ENCODE peak calls at places on chromosomes 13 and 19, in seven cellular contexts. P is gastrocnemius medialis, M is foreskin keratinocyte, O is fibroblast of lung, I is A673, Q is HepG2, G is neural progenitor cell. B is an unnamed sample. For H3K27me3, the result is how much of the 10 kb centered on the place peaks cover.

GRCh38 chr19:29173896-29174295 is 39.1 kb downstream of the UQCRFS1 start:
- DNase-seq in P (no peak), M (no peak), O (no peak), I (no peak), Q (no peak), G (no peak), B (no peak)

GRCh38 chr19:46852830-46853229 is 2.2 kb upstream of the AP2S1 start:
- DNase-seq in P (no peak), M (no peak), O (no peak), I (no peak), Q (no peak), G (no peak), B (no peak)

GRCh38 chr19:4441994-4442845 is 15.4 kb downstream of the UBXN6 start:
- DNase-seq in P (no peak), M (no peak), O (no peak), I (no peak), Q (no peak), G (no peak), B (no peak)

GRCh38 chr13:75870397-75870801 is 234.3 kb downstream of the LMO7 start:
- DNase-seq in P (no peak), M (no peak), O (peak), I (peak), Q (no peak), G (peak), B (no peak)

GRCh38 chr19:5178841-5179625 is 161.6 kb downstream of the PTPRS start:
- DNase-seq in P (no peak), M (no peak), O (no peak), I (no peak), Q (no peak), G (no peak), B (peak)

GRCh38 chr19:13981021-13981420 is 25.1 kb downstream of the RFX1 start:
- DNase-seq in P (no peak), M (no peak), O (no peak), I (no peak), Q (no peak), G (no peak), B (no peak)

GRCh38 chr13:113553541-113554332 is 30.8 kb upstream of the TFDP1 start:
- DNase-seq in P (no peak), M (no peak), O (no peak), I (no peak), Q (no peak), G (no peak), B (no peak)

GRCh38 chr13:101739382-101740178 is 287.1 kb downstream of the ITGBL1 start:
- DNase-seq in P (no peak), M (no peak), O (no peak), I (no peak), Q (peak), G (no peak), B (no peak)

GRCh38 chr19:8340341-8341096 is 2.5 kb downstream of the KANK3 start:
- DNase-seq in P (peak), M (no peak), O (peak), I (no peak), Q (no peak), G (peak), B (no peak)

GRCh38 chr13:113653264-113654174 is 4.5 kb downstream of the ATP4B start:
- DNase-seq in P (no peak), M (peak), O (no peak), I (peak), Q (no peak), G (no peak), B (peak)

GRCh38 chr19:2033115-2033824 is 17.8 kb upstream of the BTBD2 start:
- DNase-seq in P (no peak), M (no peak), O (no peak), I (no peak), Q (no peak), G (no peak), B (no peak)

GRCh38 chr13:109509154-109509905 is 277.1 kb downstream of the IRS2 start:
- DNase-seq in P (no peak), M (peak), O (peak), I (no peak), Q (no peak), G (no peak), B (no peak)

GRCh38 chr13:51912511-51913225 is 50.9 kb downstream of the CCDC70 start:
- DNase-seq in P (no peak), M (no peak), O (no peak), I (no peak), Q (no peak), G (no peak), B (no peak)

GRCh38 chr19:2798733-2799132 is 13.4 kb downstream of the THOP1 start:
- DNase-seq in P (no peak), M (no peak), O (no peak), I (no peak), Q (no peak), G (no peak), B (no peak)

GRCh38 chr19:30667227-30667626 is 295.0 kb downstream of the ZNF536 start:
- DNase-seq in P (no peak), M (no peak), O (no peak), I (no peak), Q (no peak), G (no peak), B (no peak)

GRCh38 chr13:28817204-28817603 is 2.9 kb upstream of the MTUS2 start:
- DNase-seq in P (no peak), M (no peak), O (no peak), I (no peak), Q (peak), G (peak), B (no peak)

GRCh38 chr19:38386968-38387549 is 775 bp downstream of the GGN start:
- DNase-seq in P (peak), M (no peak), O (peak), I (no peak), Q (no peak), G (no peak), B (no peak)

GRCh38 chr13:98834254-98834960 is 81.9 kb upstream of the SLC15A1 start:
- DNase-seq in P (no peak), M (peak), O (no peak), I (no peak), Q (no peak), G (peak), B (no peak)

GRCh38 chr13:91358384-91358776 is 10.9 kb downstream of the MIR17HG start:
- DNase-seq in P (no peak), M (no peak), O (no peak), I (no peak), Q (no peak), G (no peak), B (no peak)

GRCh38 chr19:8321760-8322637 is 703 bp downstream of the RPS28 start:
- DNase-seq in P (no peak), M (no peak), O (no peak), I (no peak), Q (no peak), G (no peak), B (no peak)

GRCh38 chr13:99974296-99974938 is 2.9 kb upstream of the ZIC5 start:
- DNase-seq in P (no peak), M (no peak), O (no peak), I (no peak), Q (no peak), G (peak), B (no peak)

GRCh38 chr19:55082023-55082851 is 6.6 kb downstream of the EPS8L1 start:
- DNase-seq in P (no peak), M (no peak), O (peak), I (peak), Q (no peak), G (peak), B (no peak)

GRCh38 chr13:111460548-111461444 is 140.4 kb downstream of the TEX29 start:
- DNase-seq in P (no peak), M (peak), O (peak), I (peak), Q (peak), G (peak), B (peak)

GRCh38 chr19:15544970-15545369 is 36.6 kb downstream of the CYP4F22 start:
- DNase-seq in P (no peak), M (no peak), O (no peak), I (no peak), Q (no peak), G (no peak), B (no peak)

GRCh38 chr13:48595330-48596127 is 58.2 kb upstream of the CYSLTR2 start:
- DNase-seq in P (no peak), M (peak), O (peak), I (peak), Q (peak), G (peak), B (peak)

GRCh38 chr19:51101171-51101865 is 6.9 kb downstream of the CTU1 start:
- DNase-seq in P (no peak), M (no peak), O (no peak), I (no peak), Q (no peak), G (no peak), B (no peak)

GRCh38 chr19:10568826-10569651 is at the start of gene CDKN2D:
- DNase-seq in P (peak), M (peak), O (peak), I (peak), Q (peak), G (peak), B (peak)
- H3K27me3 ChIP-seq in P (under half), M (under half), O (under half), I (under half), Q (under half), G (under half), B (under half)

GRCh38 chr19:27972291-27973040 is 1240.5 kb downstream of the UQCRFS1 start:
- DNase-seq in P (no peak), M (peak), O (no peak), I (peak), Q (no peak), G (no peak), B (no peak)

GRCh38 chr19:27971869-27972268 is 1241.1 kb downstream of the UQCRFS1 start:
- DNase-seq in P (no peak), M (no peak), O (no peak), I (no peak), Q (no peak), G (no peak), B (no peak)

GRCh38 chr19:27971071-27971470 is 1241.9 kb downstream of the UQCRFS1 start:
- DNase-seq in P (no peak), M (peak), O (no peak), I (peak), Q (no peak), G (peak), B (no peak)

GRCh38 chr19:27975419-27976005 is 1237.4 kb downstream of the UQCRFS1 start:
- DNase-seq in P (no peak), M (no peak), O (no peak), I (no peak), Q (no peak), G (no peak), B (no peak)

DNA sequence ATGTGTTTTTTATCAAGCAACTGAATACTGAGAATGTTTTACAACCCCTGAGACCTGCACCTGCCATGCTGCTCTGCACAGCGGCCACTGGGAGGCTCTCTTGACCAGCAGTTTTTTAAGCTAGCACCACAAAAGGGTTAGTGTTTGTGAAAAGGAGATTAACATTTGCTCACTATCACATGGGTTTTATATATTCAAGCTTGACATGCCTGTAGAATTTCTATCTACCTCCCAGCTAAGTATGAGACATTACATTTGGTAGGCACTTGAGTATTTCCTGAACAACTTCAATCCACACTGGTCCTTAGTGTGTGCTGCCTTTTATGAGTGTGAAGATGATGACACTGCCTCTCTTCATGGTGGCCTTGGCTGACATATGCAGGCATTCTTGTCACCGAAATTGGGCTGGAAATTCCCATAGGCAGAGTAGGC is 1238.9 kb downstream of the UQCRFS1 start:
- DNase-seq in P (no peak), M (no peak), O (no peak), I (peak), Q (peak), G (peak), B (peak)
- TF ChIP-seq CTCF in P (no peak), M (peak), O (no peak), I (peak), Q (peak), G (peak), B (peak)

DNA sequence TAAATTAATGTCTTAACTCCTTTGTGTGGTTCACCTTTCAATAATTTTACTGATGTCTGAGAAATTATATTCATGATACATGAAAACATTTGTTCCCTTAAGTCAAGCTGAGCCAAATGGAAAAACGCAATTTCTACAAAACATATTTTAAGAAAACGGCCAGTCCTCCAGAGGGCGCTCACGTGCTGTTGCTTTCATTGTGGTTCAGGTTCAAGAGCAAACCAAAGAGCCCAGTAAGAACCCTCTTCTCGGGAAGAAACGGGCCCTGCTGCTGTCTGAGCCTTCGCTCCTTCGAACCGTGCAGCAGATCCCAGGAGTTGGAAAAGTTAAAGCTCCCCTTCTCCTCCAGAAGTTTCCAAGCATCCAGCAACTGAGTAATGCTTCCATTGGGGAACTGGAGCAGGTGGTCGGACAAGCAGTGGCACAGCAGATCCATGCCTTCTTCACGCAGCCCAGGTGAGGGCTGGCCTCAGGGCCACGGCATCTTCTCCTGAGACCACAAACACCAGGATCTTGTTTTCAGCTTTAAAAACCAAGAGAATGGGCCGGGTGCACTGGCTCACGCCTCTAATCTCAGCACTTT is 4.3 kb downstream of the FAAP24 start:
- DNase-seq in P (no peak), M (peak), O (peak), I (peak), Q (peak), G (peak), B (peak)
- H3K27ac ChIP-seq in P (no peak), M (no peak), O (no peak), I (no peak), Q (no peak), G (no peak), B (no peak)

GRCh38 chr13:97224544-97225324 is 2.6 kb downstream of the MBNL2 start:
- DNase-seq in P (no peak), M (peak), O (peak), I (no peak), Q (peak), G (no peak), B (no peak)
- H3K27me3 ChIP-seq in P (under half), M (under half), O (under half), I (under half), Q (under half), G (half or more), B (under half)

DNA sequence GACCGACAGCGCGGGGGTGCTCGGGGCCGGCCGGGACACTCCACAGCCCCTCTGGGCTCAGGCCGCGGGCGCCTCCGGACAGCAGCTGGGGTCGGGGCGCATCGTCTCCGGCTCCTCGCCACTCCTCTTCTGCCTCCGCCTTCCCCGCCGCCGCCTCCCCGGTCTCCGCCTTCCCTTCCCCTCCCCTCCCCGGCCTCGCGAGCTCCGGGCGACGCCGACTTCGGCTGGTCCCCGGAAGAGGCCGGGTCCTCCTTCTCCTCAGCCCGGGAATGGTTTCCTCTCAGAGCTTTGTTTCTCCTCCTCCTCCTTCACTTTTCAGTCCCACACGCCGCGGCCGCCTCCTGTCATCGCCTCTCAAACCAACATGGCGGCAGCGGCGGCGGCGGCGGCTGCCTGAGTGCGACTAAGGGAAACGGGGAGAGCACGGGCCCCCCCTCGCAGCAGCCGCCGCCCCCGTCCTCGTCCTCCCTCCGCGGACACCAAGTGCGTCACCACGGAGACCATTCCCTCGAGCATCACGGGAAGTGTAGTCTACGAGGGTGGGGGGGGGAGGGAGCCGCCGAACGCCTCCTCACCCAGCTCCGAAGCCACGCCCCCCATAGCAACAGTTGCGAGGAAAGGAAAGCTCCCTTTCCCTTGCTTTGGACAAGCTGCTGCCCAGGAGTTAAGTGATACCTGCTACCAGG is at the start of gene UBL3:
- DNase-seq in P (peak), M (peak), O (peak), I (peak), Q (peak), G (peak), B (peak)
- TF ChIP-seq CTCF in P (no peak), M (no peak), O (no peak), I (no peak), Q (peak), G (no peak), B (no peak)

GRCh38 chr19:624433-625109 is 8.8 kb downstream of the POLRMT start:
- DNase-seq in P (no peak), M (no peak), O (no peak), I (no peak), Q (no peak), G (no peak), B (no peak)
- H3K27ac ChIP-seq in P (peak), M (no peak), O (no peak), I (peak), Q (no peak), G (no peak), B (peak)

GRCh38 chr13:39602614-39603366 is at the start of gene LHFPL6:
- DNase-seq in P (peak), M (peak), O (peak), I (peak), Q (peak), G (peak), B (peak)
- H3K27me3 ChIP-seq in P (under half), M (under half), O (under half), I (under half), Q (under half), G (under half), B (under half)